ENCODE peak calls at places on chromosomes 1 and 21, in eight cellular contexts. S, T, R, Y, N, E, Q and P are unnamed samples.

GRCh38 chr1:58573705-58574591 is 3.1 kb downstream of the TACSTD2 start:
- DNase-seq in R (no peak), Q (no peak), Y (no peak), S (no peak), N (peak), E (no peak), T (no peak), P (no peak)

GRCh38 chr1:228472655-228473054 is 14.5 kb upstream of the RNF187 start:
- DNase-seq in S (no peak), E (no peak), Q (no peak), R (no peak), T (peak), Y (no peak), N (no peak), P (no peak)

GRCh38 chr1:52424238-52424637 is 19.8 kb downstream of the PRPF38A start:
- DNase-seq in T (peak), Y (no peak), S (no peak), R (no peak), E (no peak), N (no peak), Q (no peak), P (no peak)

GRCh38 chr1:39679821-39680220 is 7.9 kb upstream of the NT5C1A start:
- DNase-seq in Y (no peak), R (no peak), Q (no peak), T (no peak), E (no peak), S (no peak), N (no peak), P (no peak)

GRCh38 chr1:61436491-61437120 is 288.3 kb downstream of the TM2D1 start:
- DNase-seq in T (no peak), R (no peak), S (no peak), E (no peak), Y (no peak), N (no peak), Q (no peak), P (no peak)

GRCh38 chr1:244989813-244990212 is 125.5 kb upstream of the HNRNPU start:
- DNase-seq in S (no peak), Y (no peak), E (no peak), N (no peak), T (peak), Q (no peak), R (peak), P (no peak)

GRCh38 chr21:17931080-17931479 is 111.9 kb upstream of the C21orf91 start:
- DNase-seq in S (no peak), T (no peak), E (no peak), Y (no peak), N (no peak), R (peak), Q (no peak), P (peak)

GRCh38 chr1:56491441-56491840 is 87.9 kb downstream of the PLPP3 start:
- DNase-seq in S (no peak), Y (no peak), R (no peak), E (no peak), T (peak), Q (no peak), N (no peak), P (no peak)

GRCh38 chr1:56430141-56430839 is 149.1 kb downstream of the PLPP3 start:
- DNase-seq in Q (no peak), S (no peak), R (no peak), T (no peak), N (no peak), Y (no peak), E (no peak), P (no peak)

GRCh38 chr1:88224940-88225339 is 459.1 kb upstream of the PKN2 start:
- DNase-seq in S (no peak), E (no peak), Q (no peak), T (no peak), Y (no peak), N (no peak), R (no peak), P (no peak)

GRCh38 chr1:235898126-235898525 is 31.4 kb upstream of the LYST start:
- DNase-seq in N (no peak), E (no peak), Y (no peak), Q (no peak), R (no peak), T (no peak), S (no peak), P (no peak)

GRCh38 chr1:23910553-23911246 is 2.5 kb downstream of the CNR2 start:
- DNase-seq in N (no peak), E (no peak), S (no peak), Q (no peak), Y (no peak), R (no peak), T (no peak), P (no peak)

GRCh38 chr1:229759037-229759435 is 133.0 kb downstream of the URB2 start:
- DNase-seq in N (no peak), E (no peak), Y (no peak), S (no peak), R (no peak), Q (no peak), T (peak), P (peak)

GRCh38 chr1:77545970-77546369 is 136.5 kb downstream of the ZZZ3 start:
- DNase-seq in E (no peak), N (no peak), T (peak), S (no peak), Q (no peak), Y (no peak), R (no peak), P (no peak)

GRCh38 chr1:147539122-147539575 is 2.2 kb upstream of the BCL9 start:
- DNase-seq in Y (no peak), Q (peak), R (peak), S (no peak), T (peak), N (no peak), E (no peak), P (no peak)

GRCh38 chr1:203278885-203279406 is 26.4 kb upstream of the BTG2 start:
- DNase-seq in Q (no peak), Y (no peak), N (no peak), R (no peak), E (no peak), T (no peak), S (no peak), P (no peak)

GRCh38 chr1:21537511-21537931 is 28.3 kb downstream of the ALPL start:
- DNase-seq in R (no peak), S (no peak), T (no peak), E (peak), Q (peak), N (no peak), Y (no peak), P (no peak)

GRCh38 chr1:59704721-59705120 is 110.0 kb upstream of the HOOK1 start:
- DNase-seq in N (no peak), E (no peak), Y (no peak), Q (no peak), T (no peak), S (no peak), R (no peak), P (no peak)

GRCh38 chr1:184832517-184832916 is 77.9 kb upstream of the EDEM3 start:
- DNase-seq in Y (no peak), N (no peak), T (no peak), E (no peak), S (no peak), Q (no peak), R (no peak), P (no peak)
- TF ChIP-seq POLR2A in Y (no peak), N (no peak), T (no peak), E (no peak), S (no peak), Q (no peak), R (no peak), P (no peak)

DNA sequence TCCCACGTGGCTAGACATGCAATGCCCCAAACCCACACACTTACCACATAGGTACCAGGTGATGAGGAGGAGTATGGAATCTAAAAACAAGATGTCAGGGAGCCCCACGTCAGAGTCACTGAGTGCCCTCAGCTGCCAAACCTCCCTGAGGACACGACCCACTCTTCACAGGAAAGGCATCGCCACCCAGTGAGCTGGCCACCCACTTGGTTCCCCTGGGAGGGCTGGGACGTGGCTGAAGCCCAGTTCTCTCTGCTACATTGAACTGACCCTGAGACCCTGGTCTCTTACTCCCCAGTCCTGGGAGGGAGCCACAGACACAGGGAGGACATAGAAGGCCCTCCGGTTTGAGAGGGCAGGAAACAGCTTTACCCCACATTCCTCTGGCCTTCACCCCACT is 41.5 kb downstream of the MRPL37 start:
- DNase-seq in Y (no peak), T (no peak), E (no peak), Q (no peak), R (no peak), N (no peak), S (no peak), P (no peak)
- TF ChIP-seq POLR2A in Y (no peak), T (no peak), E (no peak), Q (no peak), R (no peak), N (no peak), S (no peak), P (no peak)

GRCh38 chr1:84624876-84625275 is 50.6 kb upstream of the CTBS start:
- DNase-seq in S (no peak), Y (no peak), T (no peak), R (no peak), E (no peak), N (no peak), Q (no peak), P (no peak)

GRCh38 chr1:84619383-84620093 is 45.3 kb upstream of the CTBS start:
- DNase-seq in Y (no peak), E (no peak), T (peak), R (peak), Q (no peak), N (no peak), S (no peak), P (no peak)

GRCh38 chr1:84617349-84617748 is 43.1 kb upstream of the CTBS start:
- DNase-seq in S (no peak), E (no peak), R (no peak), Q (no peak), N (no peak), T (peak), Y (no peak), P (no peak)

GRCh38 chr1:84621553-84621952 is 47.3 kb upstream of the CTBS start:
- DNase-seq in Y (no peak), R (no peak), E (no peak), N (no peak), T (no peak), Q (no peak), S (no peak), P (no peak)

DNA sequence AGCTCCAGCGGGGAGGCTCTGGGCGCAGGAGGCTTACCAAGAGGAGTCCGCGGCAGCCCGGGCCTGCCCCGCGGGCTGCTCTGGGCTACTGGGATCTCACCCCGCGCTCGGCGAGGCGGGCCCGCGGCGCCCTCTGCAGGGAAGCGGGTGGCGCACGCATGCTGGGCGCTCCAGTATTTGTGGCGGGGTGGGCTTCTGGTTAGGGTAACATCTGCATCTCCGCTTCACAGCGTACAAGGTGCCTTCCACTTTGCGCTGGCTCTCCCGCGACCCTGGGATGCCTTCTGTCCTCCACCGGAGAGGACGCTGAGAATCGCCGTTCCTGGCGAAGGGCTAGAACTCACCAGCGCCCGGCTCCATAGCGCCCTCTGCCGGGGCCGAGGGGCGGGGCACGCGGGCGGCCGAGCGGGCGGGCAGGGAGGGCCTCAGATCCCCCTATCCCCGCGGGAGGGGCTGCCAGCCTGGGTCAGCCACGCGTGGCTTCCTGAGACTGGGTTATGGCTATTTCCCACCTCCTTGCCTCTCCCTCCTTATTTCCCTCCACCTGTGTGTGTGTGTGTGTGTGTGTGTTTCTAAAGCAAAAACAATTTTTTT is 46.6 kb upstream of the CTBS start:
- DNase-seq in Q (peak), Y (no peak), E (peak), R (peak), S (peak), T (peak), N (peak), P (peak)
- TF ChIP-seq POLR2A in Q (no peak), Y (no peak), E (no peak), R (peak), S (no peak), T (no peak), N (peak), P (no peak)

GRCh38 chr1:248906741-248907661 is 966 bp downstream of the PGBD2 start:
- DNase-seq in N (no peak), R (no peak), E (no peak), S (no peak), Y (no peak), T (peak), Q (no peak), P (no peak)
- TF ChIP-seq POLR2A in N (no peak), R (no peak), E (no peak), S (no peak), Y (no peak), T (peak), Q (peak), P (no peak)

GRCh38 chr21:42565206-42565810 is 51.7 kb downstream of the SLC37A1 start:
- DNase-seq in S (peak), R (no peak), Q (no peak), E (peak), T (no peak), N (no peak), Y (no peak), P (no peak)

GRCh38 chr21:42565886-42566523 is 52.4 kb downstream of the SLC37A1 start:
- DNase-seq in Y (no peak), N (no peak), E (peak), S (peak), T (no peak), R (no peak), Q (no peak), P (no peak)

GRCh38 chr21:42562816-42563215 is 49.2 kb downstream of the SLC37A1 start:
- DNase-seq in N (no peak), E (peak), Q (no peak), R (no peak), T (no peak), S (peak), Y (no peak), P (no peak)

GRCh38 chr21:42563261-42564045 is 49.8 kb downstream of the SLC37A1 start:
- DNase-seq in Y (no peak), Q (no peak), N (no peak), E (peak), R (no peak), S (peak), T (no peak), P (no peak)

GRCh38 chr21:42564561-42564971 is 50.9 kb downstream of the SLC37A1 start:
- DNase-seq in R (no peak), N (no peak), S (peak), Q (no peak), E (peak), T (no peak), Y (no peak), P (no peak)
- TF ChIP-seq POLR2A in R (no peak), N (no peak), S (no peak), Q (no peak), E (no peak), T (no peak), Y (no peak), P (no peak)

GRCh38 chr1:150069923-150070322 is 2.3 kb downstream of the VPS45 start:
- DNase-seq in Q (no peak), S (no peak), R (no peak), T (no peak), Y (no peak), E (no peak), N (no peak), P (no peak)

GRCh38 chr1:150065184-150065871 is 2.2 kb upstream of the VPS45 start:
- DNase-seq in T (peak), Y (no peak), E (no peak), S (no peak), R (no peak), N (no peak), Q (no peak), P (no peak)

GRCh38 chr1:150066328-150066727 is 1.2 kb upstream of the VPS45 start:
- DNase-seq in E (no peak), Y (no peak), T (no peak), Q (no peak), N (no peak), S (no peak), R (no peak), P (no peak)

GRCh38 chr1:150066838-150067183 is 765 bp upstream of the VPS45 start:
- DNase-seq in Y (no peak), N (peak), Q (no peak), E (peak), R (no peak), S (peak), T (no peak), P (peak)

GRCh38 chr1:150067184-150068182 is at the start of gene VPS45:
- DNase-seq in N (peak), Q (peak), R (peak), E (peak), Y (peak), S (peak), T (peak), P (peak)
- TF ChIP-seq POLR2A in N (peak), Q (peak), R (peak), E (peak), Y (no peak), S (peak), T (peak), P (peak)

DNA sequence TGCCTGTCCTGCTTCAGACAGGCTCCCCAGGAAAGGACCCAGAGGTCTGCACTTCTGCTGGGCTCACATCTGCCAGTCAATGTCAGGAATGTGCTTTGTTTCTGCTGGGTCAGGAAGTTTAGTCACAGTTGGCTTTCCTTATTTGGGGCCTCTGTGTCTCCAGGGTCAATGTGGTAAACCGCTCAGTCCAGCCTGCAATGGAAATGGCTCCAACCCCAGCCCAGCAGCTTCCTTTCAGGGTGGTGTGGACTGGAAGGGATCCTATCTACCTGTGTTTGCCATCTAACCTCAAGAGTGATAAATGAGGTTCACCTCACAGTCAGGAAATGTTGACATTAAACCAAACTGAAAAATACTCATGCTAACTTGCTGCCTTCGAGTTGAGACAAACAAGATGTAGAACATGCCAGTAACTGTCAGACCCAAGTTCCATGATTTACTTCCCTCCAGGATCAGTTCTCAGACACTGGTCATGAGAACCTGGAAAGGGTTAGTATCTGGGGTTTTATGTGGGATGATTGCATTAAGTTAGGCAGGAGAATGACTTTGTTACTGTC is 20.3 kb downstream of the ENO1 start:
- DNase-seq in Y (no peak), N (no peak), S (no peak), R (no peak), T (peak), Q (no peak), E (no peak), P (no peak)
- TF ChIP-seq POLR2A in Y (no peak), N (peak), S (no peak), R (no peak), T (no peak), Q (no peak), E (no peak), P (no peak)

GRCh38 chr1:26037904-26038303 is 8.0 kb downstream of the SLC30A2 start:
- DNase-seq in S (no peak), T (no peak), R (no peak), E (no peak), Y (no peak), N (no peak), Q (no peak), P (no peak)

GRCh38 chr1:26035959-26036755 is 9.8 kb downstream of the SLC30A2 start:
- DNase-seq in T (peak), N (peak), S (peak), R (peak), E (peak), Q (peak), Y (no peak), P (peak)

GRCh38 chr1:26036756-26037281 is 9.1 kb downstream of the SLC30A2 start:
- DNase-seq in T (no peak), R (no peak), N (no peak), S (no peak), Y (no peak), E (no peak), Q (no peak), P (no peak)

GRCh38 chr1:26034504-26035202 is 11.3 kb downstream of the SLC30A2 start:
- DNase-seq in Y (no peak), Q (no peak), R (no peak), S (no peak), T (no peak), E (no peak), N (no peak), P (no peak)

GRCh38 chr1:26035203-26035958 is 10.5 kb downstream of the SLC30A2 start:
- DNase-seq in Y (peak), N (peak), R (peak), T (peak), Q (peak), S (peak), E (peak), P (peak)
- TF ChIP-seq POLR2A in Y (no peak), N (no peak), R (peak), T (no peak), Q (peak), S (peak), E (peak), P (peak)

GRCh38 chr1:206684478-206685255 is at the start of gene MAPKAPK2:
- DNase-seq in N (peak), Y (peak), S (peak), R (peak), T (peak), E (peak), Q (peak), P (peak)
- TF ChIP-seq POLR2A in N (peak), Y (no peak), S (no peak), R (peak), T (peak), E (peak), Q (peak), P (no peak)